ENCODE peak calls at places on chromosomes 1 and 21, in eight cellular contexts. One of them, this sample, is unnamed.

GRCh38 chr1:17648457-17649145 is 106.5 kb upstream of the ACTL8 start:
- DNase-seq in RWPE1: no peak
- DNase-seq in amygdala: peak
- DNase-seq in aorta: peak
- DNase-seq in HFF-Myc: no peak
- DNase-seq in tibial nerve: no peak
- DNase-seq in A549: no peak
- DNase-seq in endothelial cell: no peak
- DNase-seq in this sample: no peak

GRCh38 chr1:119739150-119739549 is 27.4 kb downstream of the PHGDH start:
- DNase-seq in amygdala: no peak
- DNase-seq in A549: no peak
- DNase-seq in tibial nerve: no peak
- DNase-seq in HFF-Myc: no peak
- DNase-seq in aorta: no peak
- DNase-seq in RWPE1: no peak
- DNase-seq in endothelial cell: no peak
- DNase-seq in this sample: no peak

GRCh38 chr1:158700552-158700951 is at the start of gene OR6K2:
- DNase-seq in A549: no peak
- DNase-seq in HFF-Myc: no peak
- DNase-seq in amygdala: no peak
- DNase-seq in aorta: no peak
- DNase-seq in endothelial cell: no peak
- DNase-seq in tibial nerve: no peak
- DNase-seq in RWPE1: no peak
- DNase-seq in this sample: no peak

GRCh38 chr1:20358761-20359263 is 68.1 kb downstream of the VWA5B1 start:
- DNase-seq in HFF-Myc: no peak
- DNase-seq in A549: no peak
- DNase-seq in amygdala: no peak
- DNase-seq in RWPE1: peak
- DNase-seq in aorta: no peak
- DNase-seq in tibial nerve: no peak
- DNase-seq in endothelial cell: no peak
- DNase-seq in this sample: no peak

GRCh38 chr1:217272385-217272784 is 358.5 kb downstream of the GPATCH2 start:
- DNase-seq in RWPE1: no peak
- DNase-seq in amygdala: no peak
- DNase-seq in A549: no peak
- DNase-seq in endothelial cell: no peak
- DNase-seq in HFF-Myc: peak
- DNase-seq in aorta: no peak
- DNase-seq in tibial nerve: no peak
- DNase-seq in this sample: no peak

GRCh38 chr1:47684964-47685762 is 247.3 kb downstream of the FOXD2 start:
- DNase-seq in amygdala: no peak
- DNase-seq in aorta: no peak
- DNase-seq in RWPE1: no peak
- DNase-seq in HFF-Myc: no peak
- DNase-seq in endothelial cell: no peak
- DNase-seq in tibial nerve: no peak
- DNase-seq in A549: no peak
- DNase-seq in this sample: no peak

GRCh38 chr1:242240061-242240460 is 241.2 kb upstream of the MAP1LC3C start:
- DNase-seq in A549: peak
- DNase-seq in RWPE1: no peak
- DNase-seq in HFF-Myc: no peak
- DNase-seq in amygdala: no peak
- DNase-seq in tibial nerve: no peak
- DNase-seq in aorta: no peak
- DNase-seq in endothelial cell: no peak
- DNase-seq in this sample: no peak

GRCh38 chr21:31142600-31142999 is 104.3 kb upstream of the KRTAP19-8 start:
- DNase-seq in A549: no peak
- DNase-seq in tibial nerve: no peak
- DNase-seq in endothelial cell: peak
- DNase-seq in RWPE1: no peak
- DNase-seq in HFF-Myc: no peak
- DNase-seq in amygdala: no peak
- DNase-seq in aorta: no peak
- DNase-seq in this sample: no peak

GRCh38 chr1:39282537-39283216 is 78.2 kb downstream of the MACF1 start:
- DNase-seq in RWPE1: no peak
- DNase-seq in HFF-Myc: no peak
- DNase-seq in tibial nerve: no peak
- DNase-seq in endothelial cell: no peak
- DNase-seq in amygdala: no peak
- DNase-seq in aorta: no peak
- DNase-seq in A549: no peak
- DNase-seq in this sample: no peak

GRCh38 chr1:106055900-106056299 is 1000.6 kb upstream of the PRMT6 start:
- DNase-seq in endothelial cell: no peak
- DNase-seq in A549: no peak
- DNase-seq in amygdala: no peak
- DNase-seq in tibial nerve: no peak
- DNase-seq in HFF-Myc: no peak
- DNase-seq in RWPE1: no peak
- DNase-seq in aorta: no peak
- DNase-seq in this sample: no peak

GRCh38 chr1:208216062-208216461 is 28.1 kb downstream of the PLXNA2 start:
- DNase-seq in endothelial cell: no peak
- DNase-seq in amygdala: no peak
- DNase-seq in A549: no peak
- DNase-seq in tibial nerve: no peak
- DNase-seq in HFF-Myc: no peak
- DNase-seq in aorta: no peak
- DNase-seq in RWPE1: no peak
- DNase-seq in this sample: no peak

GRCh38 chr1:94325379-94326302 is 88.3 kb upstream of the ARHGAP29 start:
- DNase-seq in endothelial cell: no peak
- DNase-seq in HFF-Myc: peak
- DNase-seq in A549: peak
- DNase-seq in RWPE1: peak
- DNase-seq in amygdala: no peak
- DNase-seq in aorta: no peak
- DNase-seq in tibial nerve: no peak
- DNase-seq in this sample: no peak

GRCh38 chr1:61533546-61533945 is 191.4 kb downstream of the TM2D1 start:
- DNase-seq in amygdala: no peak
- DNase-seq in endothelial cell: no peak
- DNase-seq in aorta: no peak
- DNase-seq in HFF-Myc: no peak
- DNase-seq in A549: no peak
- DNase-seq in RWPE1: no peak
- DNase-seq in tibial nerve: no peak
- DNase-seq in this sample: no peak

GRCh38 chr1:26538480-26539412 is 9.2 kb downstream of the RPS6KA1 start:
- DNase-seq in tibial nerve: no peak
- DNase-seq in amygdala: no peak
- DNase-seq in A549: peak
- DNase-seq in HFF-Myc: no peak
- DNase-seq in aorta: no peak
- DNase-seq in RWPE1: peak
- DNase-seq in endothelial cell: peak
- DNase-seq in this sample: no peak

GRCh38 chr1:228362141-228362883 is 44.3 kb downstream of the TRIM11 start:
- DNase-seq in amygdala: no peak
- DNase-seq in A549: no peak
- DNase-seq in tibial nerve: no peak
- DNase-seq in RWPE1: no peak
- DNase-seq in aorta: peak
- DNase-seq in endothelial cell: no peak
- DNase-seq in HFF-Myc: no peak
- DNase-seq in this sample: no peak

GRCh38 chr1:31423418-31423947 is 10.5 kb downstream of the SERINC2 start:
- DNase-seq in endothelial cell: no peak
- DNase-seq in A549: no peak
- DNase-seq in aorta: no peak
- DNase-seq in amygdala: no peak
- DNase-seq in RWPE1: no peak
- DNase-seq in tibial nerve: no peak
- DNase-seq in HFF-Myc: no peak
- DNase-seq in this sample: no peak

GRCh38 chr1:182601416-182601786 is 2.8 kb downstream of the RGS16 start:
- DNase-seq in amygdala: peak
- DNase-seq in tibial nerve: no peak
- DNase-seq in HFF-Myc: peak
- DNase-seq in A549: peak
- DNase-seq in RWPE1: peak
- DNase-seq in aorta: no peak
- DNase-seq in endothelial cell: peak
- DNase-seq in this sample: no peak

GRCh38 chr1:119782541-119783338 is 14.0 kb upstream of the HMGCS2 start:
- DNase-seq in aorta: no peak
- DNase-seq in A549: no peak
- DNase-seq in endothelial cell: no peak
- DNase-seq in RWPE1: peak
- DNase-seq in amygdala: no peak
- DNase-seq in tibial nerve: no peak
- DNase-seq in HFF-Myc: no peak
- DNase-seq in this sample: no peak

GRCh38 chr1:86466109-86466844 is 2.5 kb upstream of the CLCA1 start:
- DNase-seq in HFF-Myc: no peak
- DNase-seq in tibial nerve: no peak
- DNase-seq in amygdala: no peak
- DNase-seq in endothelial cell: no peak
- DNase-seq in A549: no peak
- DNase-seq in aorta: no peak
- DNase-seq in RWPE1: no peak
- DNase-seq in this sample: no peak

GRCh38 chr1:9093581-9093980 is 24.1 kb upstream of the SLC2A5 start:
- DNase-seq in endothelial cell: no peak
- DNase-seq in A549: no peak
- DNase-seq in aorta: no peak
- DNase-seq in HFF-Myc: no peak
- DNase-seq in amygdala: no peak
- DNase-seq in RWPE1: no peak
- DNase-seq in tibial nerve: no peak
- DNase-seq in this sample: no peak

GRCh38 chr1:162548170-162548569 is 13.4 kb upstream of the UAP1 start:
- DNase-seq in HFF-Myc: no peak
- DNase-seq in RWPE1: no peak
- DNase-seq in A549: no peak
- DNase-seq in tibial nerve: peak
- DNase-seq in endothelial cell: no peak
- DNase-seq in aorta: no peak
- DNase-seq in amygdala: no peak
- DNase-seq in this sample: no peak

GRCh38 chr1:14974361-14974760 is 179.2 kb upstream of the TMEM51 start:
- DNase-seq in tibial nerve: no peak
- DNase-seq in A549: no peak
- DNase-seq in HFF-Myc: no peak
- DNase-seq in aorta: no peak
- DNase-seq in amygdala: no peak
- DNase-seq in endothelial cell: no peak
- DNase-seq in RWPE1: no peak
- DNase-seq in this sample: no peak

GRCh38 chr1:22114083-22115012 is 28.5 kb downstream of the WNT4 start:
- DNase-seq in RWPE1: no peak
- DNase-seq in aorta: peak
- DNase-seq in HFF-Myc: no peak
- DNase-seq in A549: no peak
- DNase-seq in amygdala: no peak
- DNase-seq in endothelial cell: no peak
- DNase-seq in tibial nerve: no peak
- DNase-seq in this sample: no peak

GRCh38 chr1:83052865-83053264 is 946.1 kb downstream of the TTLL7 start:
- DNase-seq in aorta: no peak
- DNase-seq in RWPE1: no peak
- DNase-seq in amygdala: no peak
- DNase-seq in endothelial cell: no peak
- DNase-seq in A549: no peak
- DNase-seq in tibial nerve: no peak
- DNase-seq in HFF-Myc: no peak
- DNase-seq in this sample: no peak

GRCh38 chr1:6785721-6786505 is 659 bp downstream of the CAMTA1 start:
- DNase-seq in HFF-Myc: no peak
- DNase-seq in RWPE1: peak
- DNase-seq in tibial nerve: no peak
- DNase-seq in aorta: peak
- DNase-seq in endothelial cell: peak
- DNase-seq in A549: peak
- DNase-seq in amygdala: no peak
- DNase-seq in this sample: no peak

GRCh38 chr1:168499094-168500049 is 44.4 kb downstream of the XCL2 start:
- DNase-seq in amygdala: no peak
- DNase-seq in RWPE1: no peak
- DNase-seq in tibial nerve: no peak
- DNase-seq in endothelial cell: no peak
- DNase-seq in HFF-Myc: no peak
- DNase-seq in A549: no peak
- DNase-seq in aorta: no peak
- DNase-seq in this sample: no peak

GRCh38 chr1:196515904-196516303 is 92.3 kb downstream of the KCNT2 start:
- DNase-seq in endothelial cell: no peak
- DNase-seq in HFF-Myc: no peak
- DNase-seq in A549: no peak
- DNase-seq in aorta: no peak
- DNase-seq in tibial nerve: no peak
- DNase-seq in amygdala: no peak
- DNase-seq in RWPE1: no peak
- DNase-seq in this sample: no peak

GRCh38 chr1:119974013-119974412 is 77.7 kb upstream of the ADAM30 start:
- DNase-seq in endothelial cell: no peak
- DNase-seq in HFF-Myc: no peak
- DNase-seq in aorta: no peak
- DNase-seq in RWPE1: peak
- DNase-seq in tibial nerve: no peak
- DNase-seq in A549: no peak
- DNase-seq in amygdala: no peak
- DNase-seq in this sample: no peak

GRCh38 chr1:205591522-205592351 is 40.1 kb downstream of the ELK4 start:
- DNase-seq in aorta: peak
- DNase-seq in A549: peak
- DNase-seq in tibial nerve: peak
- DNase-seq in RWPE1: peak
- DNase-seq in HFF-Myc: no peak
- DNase-seq in amygdala: peak
- DNase-seq in endothelial cell: peak
- DNase-seq in this sample: peak

GRCh38 chr1:45394342-45394741 is 54.1 kb upstream of the MUTYH start:
- DNase-seq in amygdala: no peak
- DNase-seq in aorta: no peak
- DNase-seq in endothelial cell: no peak
- DNase-seq in tibial nerve: no peak
- DNase-seq in HFF-Myc: no peak
- DNase-seq in A549: no peak
- DNase-seq in RWPE1: no peak
- DNase-seq in this sample: no peak

GRCh38 chr1:32335951-32336867 is at the start of gene MARCKSL1:
- DNase-seq in aorta: peak
- DNase-seq in amygdala: peak
- DNase-seq in endothelial cell: peak
- DNase-seq in A549: peak
- DNase-seq in HFF-Myc: no peak
- DNase-seq in tibial nerve: peak
- DNase-seq in RWPE1: peak
- DNase-seq in this sample: no peak

GRCh38 chr1:63902844-63903589 is 129.2 kb downstream of the ROR1 start:
- DNase-seq in HFF-Myc: no peak
- DNase-seq in A549: no peak
- DNase-seq in amygdala: no peak
- DNase-seq in tibial nerve: no peak
- DNase-seq in RWPE1: peak
- DNase-seq in aorta: no peak
- DNase-seq in endothelial cell: no peak
- DNase-seq in this sample: no peak

GRCh38 chr1:110893908-110894490 is 21.1 kb downstream of the CD53 start:
- DNase-seq in amygdala: no peak
- DNase-seq in tibial nerve: no peak
- DNase-seq in aorta: no peak
- DNase-seq in HFF-Myc: no peak
- DNase-seq in endothelial cell: no peak
- DNase-seq in A549: no peak
- DNase-seq in RWPE1: no peak
- DNase-seq in this sample: no peak